ENCODE peak calls at places on chromosomes 12 and 14, in six cellular contexts. S, E, G, K, P and A are unnamed samples. For H3K9me3, the result is how much of the 10 kb centered on the place peaks cover.

GRCh38 chr14:68208218-68208617 is 388.6 kb downstream of the RAD51B start:
- DNase-seq in K (no peak), G (no peak), S (no peak), P (peak), E (no peak), A (no peak)

GRCh38 chr14:36944307-36945010 is 227.9 kb downstream of the SLC25A21 start:
- DNase-seq in G (no peak), S (no peak), E (no peak), P (peak), K (no peak), A (no peak)

GRCh38 chr14:31541702-31542101 is 19.5 kb upstream of the NUBPL start:
- DNase-seq in K (no peak), G (no peak), S (no peak), P (no peak), E (no peak), A (no peak)

GRCh38 chr14:67371247-67372148 is 11.4 kb downstream of the EIF2S1 start:
- DNase-seq in E (no peak), K (no peak), P (no peak), G (no peak), S (no peak), A (no peak)

GRCh38 chr12:14959126-14959440 is 2.3 kb downstream of the ARHGDIB start:
- DNase-seq in S (no peak), K (no peak), E (no peak), P (no peak), G (no peak), A (no peak)

GRCh38 chr12:79371226-79371625 is 319.5 kb downstream of the PAWR start:
- DNase-seq in K (no peak), P (no peak), G (no peak), E (no peak), S (peak), A (no peak)

GRCh38 chr14:52397844-52398243 is 83.7 kb downstream of the PTGER2 start:
- DNase-seq in G (no peak), K (no peak), S (no peak), P (peak), E (no peak), A (no peak)

GRCh38 chr12:43852744-43853143 is 16.9 kb downstream of the TMEM117 start:
- DNase-seq in S (no peak), K (no peak), P (no peak), E (no peak), G (no peak), A (no peak)

GRCh38 chr14:22607291-22607690 is 9.2 kb downstream of the ABHD4 start:
- DNase-seq in S (no peak), E (no peak), G (no peak), K (no peak), P (no peak), A (no peak)

GRCh38 chr14:102450206-102451063 is 59.1 kb downstream of the ANKRD9 start:
- DNase-seq in G (no peak), P (no peak), S (no peak), K (no peak), E (no peak), A (no peak)
- H3K9me3 ChIP-seq in G (under half), P (under half), S (under half), K (under half), E (under half), A (under half)

DNA sequence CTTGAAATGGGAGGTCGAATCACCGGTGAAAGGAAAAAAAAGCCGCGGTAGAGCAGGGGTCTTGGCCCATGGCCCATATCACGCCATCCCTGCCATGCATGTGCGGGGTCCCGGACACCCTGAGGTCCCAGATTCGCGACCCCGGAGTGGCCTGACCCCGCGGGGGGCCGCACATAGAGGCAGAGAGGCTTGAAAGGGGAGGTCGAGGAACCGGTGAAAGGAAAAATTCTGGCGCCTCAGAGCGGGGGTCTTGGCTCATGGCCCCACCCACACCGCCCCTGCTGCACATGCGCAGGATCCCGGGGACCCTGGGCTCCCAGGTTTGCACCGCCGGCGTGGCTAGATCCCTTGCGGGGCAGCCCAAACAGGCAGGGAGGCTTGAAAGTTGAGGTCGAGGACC is 319.8 kb downstream of the ALG10 start:
- DNase-seq in K (no peak), S (no peak), E (no peak), G (no peak), P (no peak), A (no peak)
- H3K9me3 ChIP-seq in K (under half), S (under half), E (under half), G (under half), P (under half), A (under half)

GRCh38 chr14:106129274-106129673 is 602.9 kb downstream of the TMEM121 start:
- DNase-seq in S (peak), E (no peak), G (no peak), K (no peak), P (no peak), A (no peak)

GRCh38 chr14:106134901-106135300 is 608.5 kb downstream of the TMEM121 start:
- DNase-seq in E (no peak), P (no peak), S (no peak), K (no peak), G (no peak), A (no peak)
- H3K9me3 ChIP-seq in E (under half), P (under half), S (under half), K (under half), G (under half), A (under half)

GRCh38 chr12:130788515-130788914 is 50.5 kb downstream of the STX2 start:
- DNase-seq in E (no peak), P (no peak), G (no peak), S (no peak), K (no peak), A (no peak)
- H3K9me3 ChIP-seq in E (under half), P (under half), G (under half), S (under half), K (under half), A (under half)

GRCh38 chr14:40232302-40232701 is 800.1 kb upstream of the FBXO33 start:
- DNase-seq in K (no peak), S (no peak), E (no peak), G (no peak), P (no peak), A (no peak)
- H3K9me3 ChIP-seq in K (under half), S (under half), E (under half), G (under half), P (under half), A (under half)

DNA sequence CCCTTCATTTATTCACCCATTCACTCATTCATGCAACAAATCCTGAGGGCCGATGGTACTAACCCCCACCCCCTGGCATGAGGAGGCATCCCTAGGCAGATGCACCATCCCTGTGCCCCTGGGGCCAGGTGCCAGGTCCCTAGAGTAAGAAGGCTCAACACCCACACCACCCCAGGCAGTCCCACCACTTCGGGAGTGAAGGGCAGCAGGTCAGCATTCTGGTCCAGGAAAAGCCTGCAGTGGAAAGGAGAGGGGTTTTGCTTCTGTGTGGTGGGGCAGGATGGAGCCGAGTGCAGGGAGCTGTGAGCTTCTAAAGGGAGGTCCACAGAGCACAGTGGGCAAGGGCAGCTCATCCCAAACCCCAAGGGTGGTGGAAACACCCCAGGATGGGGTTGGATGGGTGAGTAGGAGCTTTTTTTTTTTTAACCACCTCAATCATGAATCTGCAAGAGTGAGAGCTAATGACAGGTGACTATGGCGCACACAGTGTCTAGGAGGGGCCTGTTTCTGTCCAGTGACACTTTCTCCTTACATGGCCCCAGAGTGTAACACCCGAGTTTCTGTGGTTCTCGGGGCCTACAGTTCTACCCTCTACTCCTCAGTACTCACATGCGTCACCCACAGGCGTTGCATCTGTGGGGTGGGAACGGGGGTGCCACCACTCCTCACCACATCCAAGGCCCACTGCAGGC is 414.3 kb downstream of the TMEM121 start:
- DNase-seq in E (no peak), G (no peak), P (no peak), K (no peak), S (no peak), A (no peak)
- H3K9me3 ChIP-seq in E (under half), G (under half), P (under half), K (under half), S (under half), A (under half)

GRCh38 chr14:105797546-105797945 is 271.2 kb downstream of the TMEM121 start:
- DNase-seq in E (no peak), S (no peak), G (no peak), K (no peak), P (no peak), A (no peak)

DNA sequence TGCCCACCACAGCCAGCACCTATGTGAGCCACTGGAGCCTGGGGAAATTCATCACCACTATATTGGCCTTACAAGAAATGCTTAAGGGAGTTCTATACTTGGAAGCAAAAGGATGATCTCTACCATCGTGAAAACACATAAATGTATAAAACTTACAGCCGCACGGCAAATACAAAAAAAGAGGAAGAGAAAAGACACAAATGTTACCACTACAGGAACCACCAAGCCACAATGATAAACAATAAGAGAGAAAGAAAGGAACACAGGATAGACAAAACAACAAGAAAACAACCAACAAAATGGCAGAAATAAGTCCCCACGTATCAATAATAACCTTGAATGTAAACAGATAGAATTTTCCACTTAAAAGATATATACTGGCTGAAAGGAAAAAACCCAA is 267.5 kb downstream of the TMEM121 start:
- DNase-seq in P (no peak), S (no peak), E (no peak), G (no peak), K (no peak), A (no peak)
- H3K9me3 ChIP-seq in P (under half), S (under half), E (under half), G (under half), K (under half), A (under half)